ENCODE peak calls at places on chromosomes 13 and 19, in six cellular contexts. J is AG04450, V is GM12865, F is GM06990, T is astrocyte of the cerebellum, Y is upper lobe of right lung. N is an unnamed sample.

GRCh38 chr13:94520001-94520400 is 40.5 kb upstream of the DCT start:
- DNase-seq in J (no peak), V (no peak), F (no peak), T (no peak), Y (no peak), N (no peak)

GRCh38 chr19:2810141-2811091 is 9.3 kb upstream of the ZNF554 start:
- DNase-seq in J (no peak), V (no peak), F (no peak), T (no peak), Y (no peak), N (no peak)

GRCh38 chr13:23828866-23829265 is 60.3 kb downstream of the MIPEP start:
- DNase-seq in J (no peak), V (no peak), F (no peak), T (no peak), Y (no peak), N (no peak)

GRCh38 chr19:36006955-36007354 is 1.7 kb downstream of the SYNE4 start:
- DNase-seq in J (no peak), V (no peak), F (no peak), T (no peak), Y (no peak), N (no peak)

GRCh38 chr19:17209126-17210036 is 5.8 kb upstream of the USE1 start:
- DNase-seq in J (no peak), V (peak), F (peak), T (no peak), Y (no peak), N (peak)

GRCh38 chr19:45391346-45391745 is 13.5 kb downstream of the PPP1R13L start:
- DNase-seq in J (no peak), V (peak), F (no peak), T (no peak), Y (no peak), N (no peak)

GRCh38 chr19:43763473-43763939 is 8.7 kb upstream of the SMG9 start:
- DNase-seq in J (no peak), V (peak), F (peak), T (no peak), Y (no peak), N (no peak)

GRCh38 chr13:112072531-112073244 is 5.7 kb downstream of the SOX1 start:
- DNase-seq in J (no peak), V (no peak), F (no peak), T (no peak), Y (no peak), N (no peak)

DNA sequence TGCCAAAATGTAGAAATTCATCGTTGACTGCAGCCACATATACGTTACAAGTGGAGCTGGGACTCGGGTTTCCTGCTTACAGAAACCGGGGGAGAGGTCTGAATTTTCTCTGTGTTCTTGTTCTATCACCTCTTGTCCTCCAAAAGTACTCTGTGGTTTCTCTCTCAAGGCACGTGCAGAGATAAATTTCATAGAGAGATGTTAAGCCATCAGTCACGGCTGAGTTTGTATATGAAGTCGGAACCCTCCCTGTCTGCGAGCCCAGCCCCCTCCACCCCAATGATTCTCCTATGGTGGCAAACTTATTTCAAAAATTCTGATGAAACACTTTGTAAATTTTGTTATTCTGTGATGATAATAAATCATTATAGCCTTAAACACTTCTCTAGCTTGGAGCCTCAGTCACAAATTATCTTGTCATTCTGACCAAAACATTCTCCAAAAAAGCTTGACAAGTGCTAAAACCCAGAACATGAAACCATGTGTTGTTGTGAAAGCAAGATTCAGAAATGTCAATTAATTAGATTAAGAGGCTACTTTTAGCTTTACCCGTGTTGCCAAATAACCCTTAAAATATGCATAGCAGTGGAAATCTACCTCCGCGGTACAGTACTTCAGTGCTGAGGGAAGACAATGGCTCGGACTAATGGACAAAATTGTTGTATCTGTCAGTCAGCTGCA is 87.4 kb downstream of the TSHZ3 start:
- DNase-seq in J (peak), V (no peak), F (no peak), T (no peak), Y (no peak), N (no peak)
- H3K4me3 ChIP-seq in J (peak), V (no peak), F (no peak), T (no peak), Y (no peak), N (no peak)

GRCh38 chr19:34274284-34274826 is 20.0 kb downstream of the GARRE1 start:
- DNase-seq in J (no peak), V (no peak), F (no peak), T (no peak), Y (no peak), N (no peak)
- H3K4me3 ChIP-seq in J (peak), V (no peak), F (no peak), T (no peak), Y (no peak), N (no peak)

DNA sequence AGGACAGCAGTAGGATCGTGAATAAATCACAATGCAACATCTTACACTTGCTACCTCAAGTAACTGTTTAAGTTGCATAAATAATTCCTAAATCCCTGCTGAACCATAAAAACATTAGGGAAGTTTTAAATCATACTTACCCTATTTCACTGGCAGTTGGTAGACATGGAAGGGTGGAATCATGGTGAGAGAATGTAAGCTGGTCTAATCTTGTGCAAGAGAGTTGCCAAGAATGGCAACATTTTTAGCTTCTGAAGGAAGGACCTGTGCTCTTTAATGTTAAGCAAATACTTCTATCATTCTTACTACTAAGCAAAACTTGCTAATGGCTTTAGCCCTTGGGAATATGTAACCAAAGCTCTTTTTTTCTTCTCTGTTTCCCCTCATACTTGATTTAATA is 46.8 kb downstream of the MTUS2 start:
- DNase-seq in J (no peak), V (no peak), F (no peak), T (no peak), Y (no peak), N (no peak)
- H3K4me3 ChIP-seq in J (no peak), V (no peak), F (no peak), T (no peak), Y (no peak), N (no peak)

DNA sequence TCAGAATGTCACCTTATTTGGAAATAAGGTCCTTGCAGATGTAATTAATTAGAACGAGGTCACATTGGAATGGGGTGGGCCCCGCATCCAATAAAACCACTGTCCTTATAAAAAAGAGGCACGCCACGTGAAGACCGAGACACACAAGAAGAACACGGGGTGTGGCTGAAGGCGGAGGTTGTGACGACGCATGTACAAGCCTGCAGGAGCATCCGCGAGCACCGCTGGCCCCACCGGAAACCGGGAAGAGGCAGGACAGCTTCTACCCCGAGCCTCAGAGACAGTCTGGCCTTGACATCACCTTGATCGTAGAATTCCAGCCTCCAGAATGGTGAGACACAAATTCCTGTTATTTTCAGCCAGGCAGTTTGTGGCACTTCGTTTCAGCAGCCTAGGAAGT is 177.9 kb downstream of the COL4A1 start:
- DNase-seq in J (no peak), V (no peak), F (no peak), T (no peak), Y (no peak), N (no peak)
- H3K4me3 ChIP-seq in J (no peak), V (no peak), F (no peak), T (no peak), Y (no peak), N (no peak)

DNA sequence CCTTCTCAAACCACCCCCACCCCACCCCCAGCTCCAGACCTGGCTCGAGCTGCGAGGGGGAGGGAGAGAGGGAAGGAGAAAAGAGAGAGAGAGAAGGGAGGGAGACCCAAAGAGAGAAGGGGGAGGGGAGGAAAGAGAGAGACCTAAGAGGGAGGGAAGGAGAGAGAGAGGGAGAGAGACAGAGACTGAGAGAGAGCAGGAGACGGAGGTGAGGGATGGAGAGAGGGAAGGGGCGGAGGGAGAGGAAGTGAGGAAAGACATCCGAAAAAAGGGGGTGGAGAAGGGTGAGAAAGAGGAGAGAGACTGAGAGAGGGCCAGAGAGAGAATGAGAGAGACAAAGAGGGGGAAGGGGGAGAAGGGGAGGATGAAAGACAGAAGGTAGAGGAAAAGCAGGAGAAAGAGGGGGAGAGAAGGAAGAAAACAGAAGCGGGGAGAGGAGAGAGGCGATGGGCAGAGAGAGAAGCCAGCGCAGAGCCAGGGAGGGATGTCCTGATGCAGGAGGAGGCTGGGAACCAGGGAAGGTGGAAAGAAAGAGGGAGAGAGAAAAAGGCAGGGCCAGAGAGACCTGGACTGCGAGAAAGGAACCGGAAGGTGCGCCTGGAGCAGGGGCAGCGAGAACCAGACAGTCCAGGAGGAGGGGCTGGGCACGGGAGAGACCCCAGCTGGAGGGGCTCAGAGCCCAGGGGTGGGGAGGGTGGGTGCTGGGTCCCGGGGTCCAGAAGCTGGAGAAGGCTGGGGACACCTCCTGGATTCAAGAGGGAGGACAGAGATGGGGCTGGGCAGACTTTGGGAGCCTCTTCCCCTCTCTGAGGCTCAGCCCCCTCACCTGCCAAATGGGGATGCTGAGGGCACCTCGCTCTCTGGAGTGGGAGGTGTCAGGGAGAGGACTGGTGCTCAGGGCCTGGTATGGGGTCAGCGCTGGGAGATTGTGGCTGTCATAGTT is 1.7 kb upstream of the SPACA6 start:
- DNase-seq in J (no peak), V (no peak), F (no peak), T (no peak), Y (no peak), N (no peak)
- H3K4me3 ChIP-seq in J (peak), V (no peak), F (no peak), T (peak), Y (peak), N (no peak)

N was measured in CD4-positive, CD25-positive, alpha-beta regulatory T cell.